ENCODE peak calls at places on chromosomes 16 and 17, in six cellular contexts. One of them, this sample, is unnamed.

GRCh38 chr16:57341441-57342303 is 16.9 kb upstream of the CCL22 start:
- DNase-seq in Calu3: peak; percentile 91
- DNase-seq in NCI-H1417 treated with DMSO at 0.1 percent for 48 hours: no peak
- DNase-seq in GM18507: no peak
- DNase-seq in glutamatergic neuron: no peak
- DNase-seq in fibroblast of pulmonary artery: peak; percentile 61
- DNase-seq in this sample: no peak

GRCh38 chr17:58410714-58411407 is 6.5 kb downstream of the RNF43 start:
- DNase-seq in Calu3: no peak
- DNase-seq in NCI-H1417 treated with DMSO at 0.1 percent for 48 hours: no peak
- DNase-seq in fibroblast of pulmonary artery: no peak
- DNase-seq in glutamatergic neuron: no peak
- DNase-seq in GM18507: no peak
- DNase-seq in this sample: no peak

GRCh38 chr16:70483426-70483825 is 29.0 kb downstream of the FCSK start:
- DNase-seq in fibroblast of pulmonary artery: no peak
- DNase-seq in GM18507: peak; percentile 35
- DNase-seq in NCI-H1417 treated with DMSO at 0.1 percent for 48 hours: no peak
- DNase-seq in Calu3: no peak
- DNase-seq in glutamatergic neuron: no peak
- DNase-seq in this sample: peak; percentile 26

GRCh38 chr16:81445143-81445922 is 725 bp downstream of the CMIP start:
- DNase-seq in GM18507: peak; percentile 54
- DNase-seq in glutamatergic neuron: peak; percentile 51
- DNase-seq in NCI-H1417 treated with DMSO at 0.1 percent for 48 hours: no peak
- DNase-seq in Calu3: peak; percentile 63
- DNase-seq in fibroblast of pulmonary artery: no peak
- DNase-seq in this sample: no peak

GRCh38 chr17:79737046-79737921 is 6.5 kb downstream of the ENPP7 start:
- DNase-seq in fibroblast of pulmonary artery: no peak
- DNase-seq in Calu3: no peak
- DNase-seq in NCI-H1417 treated with DMSO at 0.1 percent for 48 hours: no peak
- DNase-seq in glutamatergic neuron: no peak
- DNase-seq in GM18507: no peak
- DNase-seq in this sample: no peak

GRCh38 chr17:70021726-70022125 is 53.3 kb upstream of the KCNJ16 start:
- DNase-seq in GM18507: no peak
- DNase-seq in Calu3: no peak
- DNase-seq in fibroblast of pulmonary artery: no peak
- DNase-seq in glutamatergic neuron: no peak
- DNase-seq in NCI-H1417 treated with DMSO at 0.1 percent for 48 hours: no peak
- DNase-seq in this sample: no peak

GRCh38 chr17:68867759-68868516 is 87.3 kb downstream of the ABCA8 start:
- DNase-seq in glutamatergic neuron: no peak
- DNase-seq in NCI-H1417 treated with DMSO at 0.1 percent for 48 hours: no peak
- DNase-seq in Calu3: no peak
- DNase-seq in GM18507: no peak
- DNase-seq in fibroblast of pulmonary artery: no peak
- DNase-seq in this sample: no peak

GRCh38 chr16:11379420-11379819 is 34.2 kb downstream of the RMI2 start:
- DNase-seq in GM18507: no peak
- DNase-seq in Calu3: peak; percentile 49
- DNase-seq in NCI-H1417 treated with DMSO at 0.1 percent for 48 hours: no peak
- DNase-seq in fibroblast of pulmonary artery: no peak
- DNase-seq in glutamatergic neuron: no peak
- DNase-seq in this sample: peak; percentile 41

GRCh38 chr17:82804442-82805191 is 35.2 kb downstream of the ZNF750 start:
- DNase-seq in Calu3: no peak
- DNase-seq in fibroblast of pulmonary artery: peak; percentile 68
- DNase-seq in glutamatergic neuron: no peak
- DNase-seq in GM18507: no peak
- DNase-seq in NCI-H1417 treated with DMSO at 0.1 percent for 48 hours: no peak
- DNase-seq in this sample: no peak

GRCh38 chr16:82935781-82936180 is 309.0 kb downstream of the CDH13 start:
- DNase-seq in glutamatergic neuron: no peak
- DNase-seq in NCI-H1417 treated with DMSO at 0.1 percent for 48 hours: no peak
- DNase-seq in GM18507: no peak
- DNase-seq in fibroblast of pulmonary artery: no peak
- DNase-seq in Calu3: no peak
- DNase-seq in this sample: no peak

GRCh38 chr17:75844530-75845057 is 390 bp upstream of the UNC13D start:
- DNase-seq in glutamatergic neuron: peak; percentile 13
- DNase-seq in NCI-H1417 treated with DMSO at 0.1 percent for 48 hours: no peak
- DNase-seq in GM18507: no peak
- DNase-seq in fibroblast of pulmonary artery: no peak
- DNase-seq in Calu3: peak; percentile 96
- DNase-seq in this sample: no peak

GRCh38 chr17:82592751-82593589 is 55.3 kb downstream of the WDR45B start:
- DNase-seq in GM18507: no peak
- DNase-seq in Calu3: peak; percentile 75
- DNase-seq in NCI-H1417 treated with DMSO at 0.1 percent for 48 hours: no peak
- DNase-seq in fibroblast of pulmonary artery: peak; percentile 82
- DNase-seq in glutamatergic neuron: peak; percentile 39
- DNase-seq in this sample: peak; percentile 34

GRCh38 chr16:83813818-83814653 is 6.3 kb downstream of the HSBP1 start:
- DNase-seq in fibroblast of pulmonary artery: peak; percentile 62
- DNase-seq in Calu3: peak; percentile 17
- DNase-seq in GM18507: no peak
- DNase-seq in glutamatergic neuron: no peak
- DNase-seq in NCI-H1417 treated with DMSO at 0.1 percent for 48 hours: no peak
- DNase-seq in this sample: no peak

GRCh38 chr16:86297391-86297790 is 212.9 kb upstream of the FOXF1 start:
- DNase-seq in GM18507: no peak
- DNase-seq in Calu3: no peak
- DNase-seq in glutamatergic neuron: no peak
- DNase-seq in NCI-H1417 treated with DMSO at 0.1 percent for 48 hours: no peak
- DNase-seq in fibroblast of pulmonary artery: no peak
- DNase-seq in this sample: no peak

GRCh38 chr16:87586201-87586782 is 16.0 kb upstream of the JPH3 start:
- DNase-seq in NCI-H1417 treated with DMSO at 0.1 percent for 48 hours: no peak
- DNase-seq in fibroblast of pulmonary artery: peak; percentile 59
- DNase-seq in Calu3: no peak
- DNase-seq in glutamatergic neuron: no peak
- DNase-seq in GM18507: no peak
- DNase-seq in this sample: no peak

GRCh38 chr16:11630230-11631056 is 37.8 kb upstream of the SNN start:
- DNase-seq in Calu3: peak; percentile 49
- DNase-seq in GM18507: no peak
- DNase-seq in fibroblast of pulmonary artery: no peak
- DNase-seq in glutamatergic neuron: no peak
- DNase-seq in NCI-H1417 treated with DMSO at 0.1 percent for 48 hours: no peak
- DNase-seq in this sample: no peak

GRCh38 chr17:18187816-18188761 is 4.5 kb downstream of the ALKBH5 start:
- DNase-seq in GM18507: no peak
- DNase-seq in fibroblast of pulmonary artery: peak; percentile 41
- DNase-seq in glutamatergic neuron: no peak
- DNase-seq in NCI-H1417 treated with DMSO at 0.1 percent for 48 hours: no peak
- DNase-seq in Calu3: no peak
- DNase-seq in this sample: no peak

GRCh38 chr17:55110521-55110920 is 142.0 kb downstream of the STXBP4 start:
- DNase-seq in fibroblast of pulmonary artery: no peak
- DNase-seq in Calu3: no peak
- DNase-seq in glutamatergic neuron: no peak
- DNase-seq in NCI-H1417 treated with DMSO at 0.1 percent for 48 hours: no peak
- DNase-seq in GM18507: no peak
- DNase-seq in this sample: no peak

GRCh38 chr17:6712854-6713129 is 377 bp downstream of the SLC13A5 start:
- DNase-seq in NCI-H1417 treated with DMSO at 0.1 percent for 48 hours: no peak
- DNase-seq in fibroblast of pulmonary artery: no peak
- DNase-seq in Calu3: no peak
- DNase-seq in GM18507: no peak
- DNase-seq in glutamatergic neuron: no peak
- DNase-seq in this sample: no peak

GRCh38 chr17:44826123-44826790 is 3.8 kb downstream of the GJC1 start:
- DNase-seq in glutamatergic neuron: no peak
- DNase-seq in GM18507: no peak
- DNase-seq in fibroblast of pulmonary artery: no peak
- DNase-seq in NCI-H1417 treated with DMSO at 0.1 percent for 48 hours: no peak
- DNase-seq in Calu3: no peak
- DNase-seq in this sample: no peak

GRCh38 chr17:54944796-54945195 is 23.7 kb downstream of the COX11 start:
- DNase-seq in fibroblast of pulmonary artery: peak; percentile 10
- DNase-seq in GM18507: no peak
- DNase-seq in glutamatergic neuron: no peak
- DNase-seq in NCI-H1417 treated with DMSO at 0.1 percent for 48 hours: no peak
- DNase-seq in Calu3: no peak
- DNase-seq in this sample: no peak

GRCh38 chr16:48535369-48535787 is 74.6 kb downstream of the N4BP1 start:
- DNase-seq in Calu3: no peak
- DNase-seq in glutamatergic neuron: no peak
- DNase-seq in NCI-H1417 treated with DMSO at 0.1 percent for 48 hours: no peak
- DNase-seq in fibroblast of pulmonary artery: no peak
- DNase-seq in GM18507: no peak
- DNase-seq in this sample: no peak

GRCh38 chr17:77772461-77772897 is 186.0 kb upstream of the TNRC6C start:
- DNase-seq in glutamatergic neuron: peak; percentile 84
- DNase-seq in fibroblast of pulmonary artery: peak; percentile 66
- DNase-seq in NCI-H1417 treated with DMSO at 0.1 percent for 48 hours: no peak
- DNase-seq in GM18507: peak; percentile 62
- DNase-seq in Calu3: peak; percentile 79
- DNase-seq in this sample: no peak

GRCh38 chr16:1378087-1378803 is 26.5 kb downstream of the GNPTG start:
- DNase-seq in fibroblast of pulmonary artery: no peak
- DNase-seq in glutamatergic neuron: no peak
- DNase-seq in GM18507: no peak
- DNase-seq in Calu3: no peak
- DNase-seq in NCI-H1417 treated with DMSO at 0.1 percent for 48 hours: no peak
- DNase-seq in this sample: no peak

GRCh38 chr17:35214192-35214591 is 20.0 kb upstream of the SLC35G3 start:
- DNase-seq in glutamatergic neuron: no peak
- DNase-seq in GM18507: no peak
- DNase-seq in fibroblast of pulmonary artery: no peak
- DNase-seq in NCI-H1417 treated with DMSO at 0.1 percent for 48 hours: no peak
- DNase-seq in Calu3: no peak
- DNase-seq in this sample: no peak

GRCh38 chr17:10182785-10183184 is 15.6 kb downstream of the GAS7 start:
- DNase-seq in NCI-H1417 treated with DMSO at 0.1 percent for 48 hours: no peak
- DNase-seq in GM18507: no peak
- DNase-seq in fibroblast of pulmonary artery: no peak
- DNase-seq in Calu3: no peak
- DNase-seq in glutamatergic neuron: no peak
- DNase-seq in this sample: no peak

GRCh38 chr16:59392911-59393310 is 658.8 kb upstream of the GOT2 start:
- DNase-seq in glutamatergic neuron: no peak
- DNase-seq in NCI-H1417 treated with DMSO at 0.1 percent for 48 hours: no peak
- DNase-seq in GM18507: no peak
- DNase-seq in Calu3: no peak
- DNase-seq in fibroblast of pulmonary artery: no peak
- DNase-seq in this sample: no peak

GRCh38 chr16:383326-384020 is 1.7 kb upstream of the PGAP6 start:
- DNase-seq in glutamatergic neuron: no peak
- DNase-seq in Calu3: peak; percentile 84
- DNase-seq in NCI-H1417 treated with DMSO at 0.1 percent for 48 hours: no peak
- DNase-seq in fibroblast of pulmonary artery: no peak
- DNase-seq in GM18507: no peak
- DNase-seq in this sample: peak; percentile 63

GRCh38 chr17:66451188-66452149 is 149.1 kb downstream of the PRKCA start:
- DNase-seq in Calu3: peak; percentile 55
- DNase-seq in NCI-H1417 treated with DMSO at 0.1 percent for 48 hours: no peak
- DNase-seq in fibroblast of pulmonary artery: no peak
- DNase-seq in GM18507: no peak
- DNase-seq in glutamatergic neuron: peak; percentile 43
- DNase-seq in this sample: no peak

GRCh38 chr16:19116711-19117449 is 3.1 kb downstream of the ITPRIPL2 start:
- DNase-seq in GM18507: no peak
- DNase-seq in NCI-H1417 treated with DMSO at 0.1 percent for 48 hours: no peak
- DNase-seq in glutamatergic neuron: no peak
- DNase-seq in Calu3: peak; percentile 20
- DNase-seq in fibroblast of pulmonary artery: peak; percentile 38
- DNase-seq in this sample: no peak

GRCh38 chr16:9840761-9841665 is 341.2 kb downstream of the GRIN2A start:
- DNase-seq in fibroblast of pulmonary artery: no peak
- DNase-seq in glutamatergic neuron: no peak
- DNase-seq in GM18507: no peak
- DNase-seq in Calu3: no peak
- DNase-seq in NCI-H1417 treated with DMSO at 0.1 percent for 48 hours: no peak
- DNase-seq in this sample: peak; percentile 26

GRCh38 chr17:37446027-37446426 is 39.3 kb downstream of the TADA2A start:
- DNase-seq in NCI-H1417 treated with DMSO at 0.1 percent for 48 hours: no peak
- DNase-seq in GM18507: no peak
- DNase-seq in glutamatergic neuron: no peak
- DNase-seq in fibroblast of pulmonary artery: no peak
- DNase-seq in Calu3: no peak
- DNase-seq in this sample: no peak

This sample was measured in GM12864.